ENCODE peak calls at places on chromosomes 4 and X, in four cellular contexts. R is GM10248, X is breast epithelium, K is mucosa of descending colon. Y is an unnamed sample.

GRCh38 chr4:169791527-169792156 is 33.9 kb upstream of the HPF1 start:
- DNase-seq in K (peak), R (no peak), X (no peak), Y (no peak)

GRCh38 chrX:24259544-24260240 is 54.2 kb downstream of the SUPT20HL2 start:
- DNase-seq in R (peak), K (no peak), X (no peak), Y (peak)

GRCh38 chr4:150962245-150962644 is 52.8 kb downstream of the LRBA start:
- DNase-seq in R (no peak), X (no peak), K (no peak), Y (no peak)

GRCh38 chrX:31500920-31501319 is 429.1 kb upstream of the FTHL17 start:
- DNase-seq in X (no peak), K (no peak), R (no peak), Y (no peak)

GRCh38 chrX:13090261-13091110 is 46.1 kb upstream of the FAM9C start:
- DNase-seq in X (no peak), R (no peak), K (no peak), Y (no peak)

GRCh38 chr4:12471193-12471592 is 1012.9 kb downstream of the RAB28 start:
- DNase-seq in X (no peak), K (no peak), R (no peak), Y (no peak)

GRCh38 chr4:165874072-165874798 is 1.2 kb downstream of the TLL1 start:
- DNase-seq in X (no peak), R (peak), K (no peak), Y (peak)

GRCh38 chr4:71004281-71004851 is 10.9 kb downstream of the DCK start:
- DNase-seq in K (no peak), R (no peak), X (no peak), Y (no peak)

GRCh38 chr4:153764611-153765368 is 5.0 kb upstream of the RNF175 start:
- DNase-seq in K (no peak), R (no peak), X (no peak), Y (no peak)

GRCh38 chrX:129779086-129779672 is 570 bp upstream of the SASH3 start:
- DNase-seq in X (no peak), K (no peak), R (no peak), Y (no peak)

GRCh38 chr4:16310606-16311005 is 84.3 kb upstream of the TAPT1 start:
- DNase-seq in R (no peak), K (no peak), X (no peak), Y (no peak)

GRCh38 chr4:4781936-4782754 is 77.3 kb upstream of the MSX1 start:
- DNase-seq in R (no peak), X (no peak), K (no peak), Y (no peak)

GRCh38 chr4:38177035-38177791 is 217.0 kb downstream of the PTTG2 start:
- DNase-seq in R (no peak), K (no peak), X (peak), Y (peak)

GRCh38 chrX:30561191-30561590 is 16.4 kb downstream of the TASL start:
- DNase-seq in R (no peak), K (no peak), X (no peak), Y (no peak)

GRCh38 chr4:162163892-162164759 is at the start of gene FSTL5:
- DNase-seq in K (peak), X (peak), R (peak), Y (peak)

GRCh38 chr4:1417522-1418390 is 11.5 kb upstream of the NKX1-1 start:
- DNase-seq in K (no peak), X (no peak), R (no peak), Y (no peak)
- TF ChIP-seq CTCF in K (no peak), X (no peak), R (no peak), Y (no peak)

GRCh38 chr4:180950377-180950776 is 1292.8 kb upstream of the TENM3 start:
- DNase-seq in R (no peak), X (no peak), K (no peak), Y (no peak)

GRCh38 chr4:180949825-180950224 is 1293.4 kb upstream of the TENM3 start:
- DNase-seq in X (no peak), R (no peak), K (no peak), Y (no peak)

GRCh38 chr4:180951312-180951711 is 1291.9 kb upstream of the TENM3 start:
- DNase-seq in K (no peak), X (no peak), R (no peak), Y (no peak)

DNA sequence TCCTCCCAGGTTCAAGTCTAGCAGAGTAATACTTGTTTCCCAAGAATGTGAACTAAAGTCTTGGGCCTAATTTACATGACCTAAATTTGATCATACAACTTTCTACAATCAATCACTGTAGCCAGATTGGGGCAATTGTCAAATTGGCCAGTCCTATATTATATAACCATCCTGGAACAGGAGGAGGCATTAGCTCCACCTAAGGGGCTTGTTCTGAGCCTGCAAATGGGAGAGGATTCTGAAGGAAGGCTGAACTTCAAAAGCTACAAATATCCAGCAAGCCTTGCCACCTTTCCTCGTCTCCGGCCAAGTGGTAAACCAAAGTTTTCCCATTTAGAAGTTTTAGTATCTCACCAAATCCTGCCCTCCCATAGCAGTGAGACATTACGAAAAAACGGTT is 1289.6 kb upstream of the TENM3 start:
- DNase-seq in X (no peak), K (no peak), R (no peak), Y (no peak)
- TF ChIP-seq CTCF in X (no peak), K (no peak), R (no peak), Y (no peak)

GRCh38 chr4:6362243-6362885 is 92.7 kb downstream of the WFS1 start:
- DNase-seq in K (no peak), R (no peak), X (no peak), Y (no peak)
- TF ChIP-seq CTCF in K (no peak), R (no peak), X (no peak), Y (no peak)

GRCh38 chr4:184506527-184507121 is 32.3 kb upstream of the IRF2 start:
- DNase-seq in X (no peak), K (no peak), R (peak), Y (peak)
- TF ChIP-seq CTCF in X (no peak), K (no peak), R (no peak), Y (no peak)

GRCh38 chrX:104309169-104309568 is 54.4 kb upstream of the ESX1 start:
- DNase-seq in X (no peak), K (no peak), R (no peak), Y (no peak)
- TF ChIP-seq CTCF in X (no peak), K (no peak), R (no peak), Y (no peak)

GRCh38 chr4:33134366-33134765 is 2414.2 kb downstream of the PCDH7 start:
- DNase-seq in X (no peak), R (no peak), K (no peak), Y (no peak)
- TF ChIP-seq CTCF in X (no peak), R (no peak), K (no peak), Y (no peak)

GRCh38 chr4:152460488-152460887 is 75.4 kb downstream of the FBXW7 start:
- DNase-seq in R (peak), K (no peak), X (no peak), Y (peak)

GRCh38 chr4:152463562-152463961 is 72.3 kb downstream of the FBXW7 start:
- DNase-seq in K (no peak), R (no peak), X (no peak), Y (no peak)

GRCh38 chr4:152462715-152463114 is 73.2 kb downstream of the FBXW7 start:
- DNase-seq in R (no peak), X (no peak), K (no peak), Y (no peak)

GRCh38 chr4:152462047-152462446 is 73.8 kb downstream of the FBXW7 start:
- DNase-seq in R (peak), K (no peak), X (no peak), Y (peak)

DNA sequence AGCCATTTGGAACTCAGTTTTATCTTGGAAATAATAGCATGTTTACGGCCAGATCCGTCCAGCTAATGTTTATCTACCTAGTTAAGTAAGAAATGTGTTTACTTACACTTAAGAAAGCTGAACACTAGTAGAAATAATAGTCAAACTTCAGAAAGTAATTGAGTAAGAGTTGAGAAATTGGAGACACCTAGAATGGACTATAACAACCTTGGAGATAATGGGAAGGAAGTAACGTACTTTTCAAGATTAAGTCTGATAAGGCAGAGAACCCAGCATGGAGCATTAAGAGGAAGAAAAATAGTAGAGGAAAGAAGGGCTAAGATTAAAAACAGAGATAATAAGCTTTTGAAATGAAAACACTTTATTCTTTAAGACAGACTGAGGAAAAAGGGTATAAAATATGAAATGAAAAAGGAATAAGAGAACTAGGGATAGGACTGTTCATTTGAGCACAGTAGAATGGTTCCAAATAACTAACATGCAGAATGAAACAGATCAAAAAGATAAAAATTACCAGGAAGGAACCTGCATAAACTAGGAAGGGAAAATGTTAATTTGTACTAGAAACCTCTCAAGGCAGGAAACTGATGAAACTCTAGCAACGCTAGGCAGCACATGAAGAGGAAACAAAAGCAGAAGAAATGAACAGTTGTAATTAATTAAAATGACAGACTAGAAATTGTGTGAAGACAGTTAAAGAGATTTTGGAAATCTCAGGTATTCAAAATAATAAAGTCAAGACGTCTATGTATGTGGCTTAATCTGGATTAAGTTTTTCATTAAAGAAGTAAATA is 71.7 kb downstream of the FBXW7 start:
- DNase-seq in X (no peak), K (no peak), R (no peak), Y (no peak)
- TF ChIP-seq CTCF in X (no peak), K (no peak), R (no peak), Y (no peak)

GRCh38 chrX:123140904-123141303 is 43.2 kb upstream of the GRIA3 start:
- DNase-seq in K (no peak), R (no peak), X (no peak), Y (no peak)

GRCh38 chrX:123140454-123140853 is 43.6 kb upstream of the GRIA3 start:
- DNase-seq in X (no peak), R (no peak), K (no peak), Y (no peak)

DNA sequence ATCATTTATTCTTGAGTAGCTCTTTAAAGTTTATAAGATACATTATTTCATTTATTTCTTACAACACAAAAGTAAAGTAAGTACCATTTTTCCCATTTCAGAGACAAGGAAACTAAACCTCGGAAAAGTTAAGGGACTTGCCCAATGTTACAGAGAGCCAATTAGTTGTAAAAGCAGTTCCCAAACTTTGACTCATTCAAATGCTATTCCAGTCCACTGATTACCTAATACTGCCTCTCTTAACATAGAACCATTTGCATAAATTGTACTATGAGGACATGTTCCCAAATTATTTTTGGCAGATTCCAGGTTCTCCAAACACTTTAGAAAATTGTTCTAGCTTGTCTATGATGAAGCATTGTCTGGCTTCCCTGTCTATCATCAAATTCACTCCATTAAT is 45.6 kb upstream of the GRIA3 start:
- DNase-seq in R (no peak), X (no peak), K (no peak), Y (no peak)
- TF ChIP-seq CTCF in R (no peak), X (no peak), K (no peak), Y (no peak)

Y was measured in GM20000.